ENCODE peak calls at places on chromosomes 16 and 17, in four cellular contexts. N is body of pancreas, J is GM23248, Q is right lobe of liver. W is an unnamed sample.

GRCh38 chr17:13417551-13417950 is 184.2 kb downstream of the HS3ST3A1 start:
- DNase-seq in N (no peak), J (no peak), Q (no peak), W (no peak)

GRCh38 chr17:57349533-57350227 is 93.4 kb downstream of the MSI2 start:
- DNase-seq in N (no peak), J (no peak), Q (no peak), W (no peak)

GRCh38 chr16:3980311-3981111 is 100.0 kb upstream of the CREBBP start:
- DNase-seq in N (no peak), J (peak), Q (no peak), W (no peak)

GRCh38 chr16:82160226-82160625 is 9.8 kb downstream of the MPHOSPH6 start:
- DNase-seq in N (no peak), J (no peak), Q (no peak), W (no peak)

GRCh38 chr17:63476494-63476856 is 386 bp upstream of the ACE start:
- DNase-seq in N (peak), J (peak), Q (no peak), W (no peak)

GRCh38 chr17:3510090-3510489 is 34.3 kb downstream of the ASPA start:
- DNase-seq in N (no peak), J (no peak), Q (no peak), W (no peak)

GRCh38 chr16:85029413-85029794 is 1.8 kb downstream of the KIAA0513 start:
- DNase-seq in N (peak), J (peak), Q (no peak), W (no peak)

GRCh38 chr16:1981972-1982574 is 804 bp upstream of the NOXO1 start:
- DNase-seq in N (peak), J (no peak), Q (no peak), W (no peak)

GRCh38 chr17:11372692-11373091 is 131.7 kb downstream of the SHISA6 start:
- DNase-seq in N (no peak), J (no peak), Q (no peak), W (no peak)

GRCh38 chr16:13098536-13098935 is 197.1 kb downstream of the SHISA9 start:
- DNase-seq in N (no peak), J (no peak), Q (no peak), W (no peak)

GRCh38 chr17:79388556-79389295 is 222.1 kb downstream of the RBFOX3 start:
- DNase-seq in N (peak), J (peak), Q (peak), W (no peak)

GRCh38 chr16:4660454-4661007 is 32.8 kb upstream of the NUDT16L1 start:
- DNase-seq in N (peak), J (peak), Q (no peak), W (no peak)

GRCh38 chr17:50956750-50957523 is 90.8 kb upstream of the TOB1 start:
- DNase-seq in N (peak), J (peak), Q (peak), W (no peak)

GRCh38 chr17:17766351-17767095 is 70.3 kb downstream of the SREBF1 start:
- DNase-seq in N (no peak), J (no peak), Q (no peak), W (no peak)

GRCh38 chr17:18974407-18975149 is 22.6 kb downstream of the SLC5A10 start:
- DNase-seq in N (no peak), J (peak), Q (no peak), W (no peak)

GRCh38 chr17:17549732-17550366 is 41.7 kb downstream of the PEMT start:
- DNase-seq in N (no peak), J (no peak), Q (no peak), W (no peak)

GRCh38 chr16:23505942-23506605 is 4.2 kb downstream of the GGA2 start:
- DNase-seq in N (peak), J (peak), Q (no peak), W (no peak)

GRCh38 chr16:2022723-2023097 is 3.1 kb downstream of the NPW start:
- DNase-seq in N (peak), J (no peak), Q (no peak), W (no peak)

GRCh38 chr17:32555611-32556310 is 69.0 kb downstream of the CDK5R1 start:
- DNase-seq in N (no peak), J (no peak), Q (no peak), W (no peak)

GRCh38 chr17:1620486-1620885 is 8.1 kb downstream of the SLC43A2 start:
- DNase-seq in N (no peak), J (no peak), Q (no peak), W (no peak)

GRCh38 chr16:53414381-53414780 is 19.9 kb upstream of the RBL2 start:
- DNase-seq in N (no peak), J (no peak), Q (no peak), W (no peak)

GRCh38 chr17:1491406-1492248 is 859 bp downstream of the MYO1C start:
- DNase-seq in N (peak), J (peak), Q (peak), W (no peak)

GRCh38 chr16:47311738-47312505 is 148.9 kb downstream of the ITFG1 start:
- DNase-seq in N (no peak), J (peak), Q (no peak), W (no peak)

GRCh38 chr16:87930456-87930855 is 5.9 kb downstream of the CA5A start:
- DNase-seq in N (no peak), J (peak), Q (no peak), W (no peak)

GRCh38 chr17:1067282-1067956 is 70.5 kb downstream of the TIMM22 start:
- DNase-seq in N (no peak), J (no peak), Q (no peak), W (peak)

GRCh38 chr17:75404739-75405364 is 626 bp downstream of the GRB2 start:
- DNase-seq in N (peak), J (peak), Q (peak), W (no peak)

GRCh38 chr16:84486126-84486525 is 18.3 kb downstream of the MEAK7 start:
- DNase-seq in N (no peak), J (no peak), Q (peak), W (no peak)

GRCh38 chr16:11306997-11307638 is 26.0 kb upstream of the PRM1 start:
- DNase-seq in N (no peak), J (no peak), Q (peak), W (no peak)

GRCh38 chr17:62093188-62094155 is 28.4 kb upstream of the MED13 start:
- DNase-seq in N (no peak), J (peak), Q (peak), W (peak)

GRCh38 chr16:29675811-29676643 is 3.0 kb upstream of the QPRT start:
- DNase-seq in N (peak), J (peak), Q (no peak), W (no peak)

GRCh38 chr17:62704381-62704971 is 77.0 kb downstream of the MRC2 start:
- DNase-seq in N (peak), J (peak), Q (no peak), W (peak)

GRCh38 chr17:27778193-27778592 is 22.1 kb downstream of the NOS2 start:
- DNase-seq in N (no peak), J (peak), Q (no peak), W (no peak)

GRCh38 chr17:27783440-27783839 is 16.9 kb downstream of the NOS2 start:
- DNase-seq in N (no peak), J (no peak), Q (no peak), W (no peak)

GRCh38 chr17:27780441-27781404 is 19.6 kb downstream of the NOS2 start:
- DNase-seq in N (no peak), J (no peak), Q (no peak), W (no peak)

GRCh38 chr17:27783951-27784350 is 16.4 kb downstream of the NOS2 start:
- DNase-seq in N (no peak), J (no peak), Q (no peak), W (no peak)

DNA sequence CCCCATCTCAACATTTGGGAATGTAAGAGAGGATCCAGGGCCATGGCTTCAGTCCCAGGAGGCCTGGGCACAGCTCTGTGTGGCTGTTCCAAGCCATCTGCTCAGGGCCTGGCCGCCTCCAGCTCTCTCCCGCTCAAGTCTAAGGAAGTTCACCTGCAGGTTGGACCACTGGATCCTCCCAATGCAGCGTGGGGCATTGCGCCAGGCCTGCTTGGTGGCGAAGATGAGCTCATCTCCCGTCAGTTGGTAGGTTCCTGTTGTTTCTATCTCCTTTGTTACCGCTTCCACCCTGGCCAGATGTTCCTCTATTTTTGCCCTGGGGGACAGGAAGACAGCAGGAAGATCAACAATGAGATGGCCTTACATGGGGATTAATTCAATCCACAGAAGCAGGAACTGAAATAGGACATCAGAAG is 17.5 kb downstream of the NOS2 start:
- DNase-seq in N (peak), J (no peak), Q (no peak), W (no peak)
- H3K27ac ChIP-seq in N (no peak), J (no peak), Q (no peak), W (no peak)

GRCh38 chr16:26442333-26442732 is 624.4 kb upstream of the C16orf82 start:
- DNase-seq in N (no peak), J (no peak), Q (no peak), W (no peak)

GRCh38 chr16:26453215-26453614 is 613.5 kb upstream of the C16orf82 start:
- DNase-seq in N (no peak), J (no peak), Q (no peak), W (no peak)

GRCh38 chr16:26447570-26447969 is 619.2 kb upstream of the C16orf82 start:
- DNase-seq in N (no peak), J (no peak), Q (no peak), W (no peak)
- H3K27ac ChIP-seq in N (no peak), J (no peak), Q (no peak), W (no peak)

GRCh38 chr17:77883213-77883650 is 75.3 kb upstream of the TNRC6C start:
- DNase-seq in N (no peak), J (no peak), Q (no peak), W (no peak)

GRCh38 chr17:77881545-77881944 is 77.0 kb upstream of the TNRC6C start:
- DNase-seq in N (peak), J (peak), Q (peak), W (no peak)

GRCh38 chr17:77882481-77883212 is 75.9 kb upstream of the TNRC6C start:
- DNase-seq in N (peak), J (peak), Q (no peak), W (no peak)

GRCh38 chr17:77880702-77881450 is 77.6 kb upstream of the TNRC6C start:
- DNase-seq in N (no peak), J (no peak), Q (no peak), W (no peak)

DNA sequence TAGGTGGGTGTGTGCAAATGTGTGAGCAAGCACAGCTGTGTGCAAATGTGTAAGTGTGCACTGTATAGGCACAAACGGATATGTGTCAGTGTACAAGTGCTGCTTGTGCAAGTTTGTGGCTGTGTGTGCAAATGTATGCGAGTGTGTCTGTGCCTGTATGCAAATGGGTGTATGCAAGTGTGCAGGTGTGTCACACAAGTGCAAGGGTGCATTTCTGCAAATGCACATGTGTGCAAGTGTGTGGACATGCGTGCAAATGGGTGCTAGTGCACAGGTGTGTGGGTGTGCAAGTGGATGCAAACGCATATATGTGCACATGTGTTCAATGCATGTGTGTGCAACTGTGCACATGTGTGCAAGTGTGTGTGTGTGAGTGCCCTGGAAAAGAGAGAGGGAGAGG is 76.5 kb upstream of the TNRC6C start:
- DNase-seq in N (no peak), J (no peak), Q (no peak), W (no peak)
- H3K27ac ChIP-seq in N (no peak), J (no peak), Q (no peak), W (no peak)

GRCh38 chr17:69871318-69871717 is 203.7 kb upstream of the KCNJ16 start:
- DNase-seq in N (no peak), J (no peak), Q (no peak), W (no peak)
- H3K27ac ChIP-seq in N (no peak), J (peak), Q (no peak), W (peak)

DNA sequence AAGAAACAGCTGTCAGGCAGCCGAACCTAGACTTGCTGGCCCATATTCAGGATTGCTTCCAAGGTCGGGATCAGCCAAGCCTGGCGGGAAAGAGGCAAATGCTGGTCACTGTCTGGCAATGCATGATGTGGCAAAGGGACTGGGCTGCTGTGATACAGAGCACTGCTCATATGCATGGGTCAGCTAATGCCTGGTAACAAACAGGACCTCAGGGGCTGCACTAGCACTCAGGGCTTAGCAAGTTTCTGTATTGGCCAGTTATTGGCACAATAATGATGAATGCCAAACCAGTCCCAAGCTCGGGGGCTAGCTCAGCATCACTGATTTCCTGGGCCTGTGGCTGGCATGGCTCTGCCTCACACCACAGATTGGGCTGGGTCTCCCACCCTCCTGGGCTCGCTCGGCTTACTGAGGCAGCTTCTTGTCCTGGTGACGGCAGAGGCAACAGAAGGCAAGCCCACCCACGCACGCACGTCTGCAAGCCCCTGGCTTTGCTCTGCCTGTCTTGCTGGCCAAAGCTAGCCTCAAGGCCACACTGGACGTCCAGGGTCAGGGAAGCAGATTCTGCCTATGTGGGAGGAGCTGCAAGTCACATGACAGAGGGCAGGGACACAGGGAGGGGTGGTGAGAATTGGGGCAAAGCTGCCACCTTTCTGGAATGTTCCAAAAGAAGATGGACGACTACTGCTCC is 21.4 kb upstream of the RPTOR start:
- DNase-seq in N (no peak), J (no peak), Q (no peak), W (no peak)
- H3K27ac ChIP-seq in N (no peak), J (no peak), Q (no peak), W (no peak)

DNA sequence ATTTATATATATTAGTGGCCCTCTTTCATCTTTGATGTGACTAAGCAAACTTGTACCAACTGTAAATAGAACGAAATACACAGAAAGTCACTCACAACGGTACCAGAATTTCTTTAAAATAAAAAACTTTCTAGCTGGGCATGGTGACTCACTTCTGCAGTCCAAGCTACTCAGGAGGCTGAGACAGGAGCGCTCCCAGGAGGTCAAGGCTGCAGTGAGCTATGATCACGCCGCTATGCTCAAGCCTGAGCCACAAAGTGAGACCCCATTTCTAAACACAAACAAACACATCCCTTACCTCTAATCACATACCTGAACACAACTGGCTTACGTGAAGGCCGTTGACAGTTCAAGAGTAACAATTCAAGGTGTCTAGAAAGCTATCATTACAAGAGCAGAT is 29.7 kb downstream of the STAT5B start:
- DNase-seq in N (peak), J (no peak), Q (no peak), W (no peak)
- H3K27ac ChIP-seq in N (peak), J (no peak), Q (peak), W (no peak)